ENCODE peak calls at places on chromosome 15, in five cellular contexts. X, H, I, W and M are unnamed samples.

GRCh38 chr15:31298707-31299172 is 27.9 kb upstream of the KLF13 start:
- DNase-seq in I (no peak), H (no peak), X (no peak), W (no peak), M (peak; percentile 47)

GRCh38 chr15:37090543-37091175 is 9.7 kb downstream of the MEIS2 start:
- DNase-seq in X (no peak), W (no peak), H (no peak), I (no peak), M (no peak)

GRCh38 chr15:65339926-65340325 is 35.4 kb downstream of the RNU5B-1 start:
- DNase-seq in I (no peak), W (no peak), X (no peak), H (no peak), M (peak; percentile 78)

GRCh38 chr15:29183071-29183831 is 86.4 kb downstream of the NSMCE3 start:
- DNase-seq in I (no peak), W (no peak), X (peak; percentile 56), H (no peak), M (no peak)

GRCh38 chr15:29676961-29677402 is 145.3 kb downstream of the TJP1 start:
- DNase-seq in W (no peak), H (no peak), I (no peak), X (peak; percentile 68), M (peak; percentile 63)

GRCh38 chr15:57320543-57321220 is 55.6 kb upstream of the CGNL1 start:
- DNase-seq in X (no peak), W (no peak), H (no peak), I (peak; percentile 68), M (no peak)

GRCh38 chr15:66832679-66833078 is 130.6 kb downstream of the SMAD6 start:
- DNase-seq in H (no peak), X (no peak), I (no peak), W (no peak), M (no peak)

GRCh38 chr15:29471306-29471705 is 201.7 kb upstream of the NSMCE3 start:
- DNase-seq in H (no peak), I (no peak), W (no peak), X (no peak), M (peak; percentile 40)

GRCh38 chr15:40826123-40827075 is 2.1 kb downstream of the PPP1R14D start:
- DNase-seq in W (no peak), I (no peak), H (no peak), X (no peak), M (no peak)

GRCh38 chr15:64847876-64848716 is 6.4 kb downstream of the PLEKHO2 start:
- DNase-seq in I (no peak), X (no peak), W (no peak), H (no peak), M (no peak)

GRCh38 chr15:74723754-74724334 is 1.5 kb downstream of the CYP1A1 start:
- DNase-seq in W (no peak), H (no peak), I (peak; percentile 26), X (peak; percentile 44), M (no peak)

GRCh38 chr15:58201536-58201935 is 63.4 kb downstream of the AQP9 start:
- DNase-seq in H (no peak), X (no peak), W (no peak), I (no peak), M (no peak)

GRCh38 chr15:90062023-90062728 is 40.1 kb downstream of the IDH2 start:
- DNase-seq in X (no peak), H (peak; percentile 66), I (no peak), W (peak; percentile 26), M (peak; percentile 85)

GRCh38 chr15:99476413-99477222 is 89.2 kb upstream of the MEF2A start:
- DNase-seq in H (no peak), W (peak; percentile 55), I (peak; percentile 68), X (peak; percentile 97), M (peak; percentile 58)

GRCh38 chr15:72047020-72047419 is 70.9 kb downstream of the MYO9A start:
- DNase-seq in H (no peak), W (no peak), X (no peak), I (no peak), M (no peak)

GRCh38 chr15:93179704-93180103 is 90.7 kb upstream of the RGMA start:
- DNase-seq in W (no peak), H (no peak), X (no peak), I (no peak), M (peak; percentile 91)

GRCh38 chr15:70526221-70526973 is 237.0 kb downstream of the UACA start:
- DNase-seq in H (no peak), X (peak; percentile 63), I (no peak), W (no peak), M (peak; percentile 87)

GRCh38 chr15:71451080-71451479 is 335.8 kb downstream of the THSD4 start:
- DNase-seq in W (no peak), I (no peak), H (no peak), X (no peak), M (no peak)

GRCh38 chr15:81899024-81899423 is 146.8 kb downstream of the MEX3B start:
- DNase-seq in H (no peak), I (no peak), W (no peak), X (no peak), M (no peak)

GRCh38 chr15:59298255-59298856 is 74.3 kb downstream of the MYO1E start:
- DNase-seq in X (no peak), W (no peak), H (peak; percentile 67), I (no peak), M (peak; percentile 71)

GRCh38 chr15:53586815-53587214 is 172.6 kb downstream of the WDR72 start:
- DNase-seq in H (peak; percentile 47), X (peak; percentile 51), I (no peak), W (no peak), M (peak; percentile 89)

GRCh38 chr15:75024102-75024636 is 779 bp downstream of the PPCDC start:
- DNase-seq in X (peak; percentile 41), H (peak; percentile 27), W (no peak), I (no peak), M (no peak)

GRCh38 chr15:37813306-37813705 is 121.1 kb upstream of the TMCO5A start:
- DNase-seq in X (no peak), I (no peak), W (no peak), H (no peak), M (no peak)

GRCh38 chr15:90425726-90426346 is 37.8 kb downstream of the IQGAP1 start:
- DNase-seq in I (no peak), H (no peak), W (peak; percentile 21), X (no peak), M (no peak)

GRCh38 chr15:48667701-48668100 is 22.2 kb upstream of the FBN1 start:
- DNase-seq in X (no peak), H (no peak), W (no peak), I (no peak), M (no peak)

GRCh38 chr15:83208357-83208661 is 686 bp upstream of the HDGFL3 start:
- DNase-seq in H (no peak), I (no peak), X (peak; percentile 28), W (no peak), M (no peak)

GRCh38 chr15:76337739-76338554 is 1.4 kb downstream of the ISL2 start:
- DNase-seq in I (no peak), X (no peak), H (peak; percentile 36), W (no peak), M (peak; percentile 62)

GRCh38 chr15:31254431-31255175 is 72.0 kb upstream of the KLF13 start:
- DNase-seq in W (no peak), I (no peak), X (no peak), H (no peak), M (no peak)